ENCODE peak calls at places on chromosomes 16 and 17, in four cellular contexts. One of them, this sample, is unnamed.

GRCh38 chr17:15457723-15458094 is 9.7 kb downstream of the CDRT4 start:
- DNase-seq in GM12878: no peak
- DNase-seq in K562: no peak
- DNase-seq in HepG2: no peak
- DNase-seq in this sample: no peak

GRCh38 chr17:19338031-19338990 is 24.2 kb downstream of the B9D1 start:
- DNase-seq in HepG2: peak; percentile 97
- DNase-seq in GM12878: no peak
- DNase-seq in K562: peak; percentile 56
- DNase-seq in this sample: peak; percentile 87

GRCh38 chr17:68106085-68106484 is 70.5 kb downstream of the KPNA2 start:
- DNase-seq in HepG2: no peak
- DNase-seq in K562: no peak
- DNase-seq in GM12878: no peak
- DNase-seq in this sample: no peak

GRCh38 chr16:89322381-89323119 is 105.0 kb downstream of the ZNF778 start:
- DNase-seq in K562: peak; percentile 39
- DNase-seq in HepG2: peak; percentile 74
- DNase-seq in GM12878: no peak
- DNase-seq in this sample: peak; percentile 87

GRCh38 chr16:74984194-74984669 is 691 bp downstream of the WDR59 start:
- DNase-seq in K562: no peak
- DNase-seq in GM12878: no peak
- DNase-seq in HepG2: peak; percentile 18
- DNase-seq in this sample: no peak

GRCh38 chr16:25080420-25081131 is 31.0 kb upstream of the LCMT1 start:
- DNase-seq in HepG2: no peak
- DNase-seq in GM12878: no peak
- DNase-seq in K562: no peak
- DNase-seq in this sample: no peak

GRCh38 chr16:67398546-67399217 is 5.4 kb upstream of the TPPP3 start:
- DNase-seq in K562: no peak
- DNase-seq in HepG2: no peak
- DNase-seq in GM12878: no peak
- DNase-seq in this sample: no peak

GRCh38 chr17:47251421-47251940 is 2.1 kb upstream of the ITGB3 start:
- DNase-seq in HepG2: no peak
- DNase-seq in GM12878: no peak
- DNase-seq in K562: no peak
- DNase-seq in this sample: peak; percentile 29

GRCh38 chr17:82962163-82962720 is 117.2 kb upstream of the METRNL start:
- DNase-seq in K562: no peak
- DNase-seq in HepG2: no peak
- DNase-seq in GM12878: no peak
- DNase-seq in this sample: no peak

GRCh38 chr17:1959871-1960569 is 65.1 kb downstream of the RTN4RL1 start:
- DNase-seq in HepG2: no peak
- DNase-seq in K562: no peak
- DNase-seq in GM12878: no peak
- DNase-seq in this sample: no peak

GRCh38 chr16:27432600-27432957 is 30.6 kb downstream of the IL21R start:
- DNase-seq in K562: no peak
- DNase-seq in HepG2: no peak
- DNase-seq in GM12878: no peak
- DNase-seq in this sample: no peak

GRCh38 chr16:12462690-12463646 is 340.7 kb downstream of the CPPED1 start:
- DNase-seq in K562: no peak
- DNase-seq in GM12878: no peak
- DNase-seq in HepG2: no peak
- DNase-seq in this sample: no peak

GRCh38 chr17:48045270-48046001 is 2.7 kb upstream of the NFE2L1 start:
- DNase-seq in GM12878: no peak
- DNase-seq in K562: peak; percentile 54
- DNase-seq in HepG2: no peak
- DNase-seq in this sample: no peak

GRCh38 chr16:59432934-59433333 is 698.8 kb upstream of the GOT2 start:
- DNase-seq in HepG2: no peak
- DNase-seq in K562: no peak
- DNase-seq in GM12878: no peak
- DNase-seq in this sample: no peak

GRCh38 chr17:55443904-55444303 is 22.3 kb upstream of the MMD start:
- DNase-seq in GM12878: no peak
- DNase-seq in HepG2: no peak
- DNase-seq in K562: no peak
- DNase-seq in this sample: no peak

GRCh38 chr16:58243528-58244004 is 45.7 kb upstream of the CSNK2A2 start:
- DNase-seq in HepG2: no peak
- DNase-seq in K562: no peak
- DNase-seq in GM12878: peak; percentile 91
- DNase-seq in this sample: peak; percentile 38

GRCh38 chr17:39738568-39738901 is 797 bp downstream of the GRB7 start:
- DNase-seq in GM12878: no peak
- DNase-seq in HepG2: peak; percentile 50
- DNase-seq in K562: peak; percentile 45
- DNase-seq in this sample: peak; percentile 79

GRCh38 chr16:89619880-89620279 is 6.4 kb downstream of the DPEP1 start:
- DNase-seq in HepG2: no peak
- DNase-seq in GM12878: no peak
- DNase-seq in K562: no peak
- DNase-seq in this sample: no peak

GRCh38 chr16:74997042-74997491 is 1.8 kb upstream of the ZNRF1 start:
- DNase-seq in HepG2: peak; percentile 83
- DNase-seq in GM12878: no peak
- DNase-seq in K562: no peak
- DNase-seq in this sample: no peak

GRCh38 chr16:71626018-71626857 is at the start of gene MARVELD3:
- DNase-seq in GM12878: no peak
- DNase-seq in HepG2: peak; percentile 46
- DNase-seq in K562: peak; percentile 60
- DNase-seq in this sample: peak; percentile 94

GRCh38 chr16:27847030-27847550 is 216.4 kb downstream of the GSG1L start:
- DNase-seq in HepG2: no peak
- DNase-seq in GM12878: no peak
- DNase-seq in K562: no peak
- DNase-seq in this sample: no peak

GRCh38 chr16:2966043-2966802 is 2.1 kb downstream of the KREMEN2 start:
- DNase-seq in GM12878: no peak
- DNase-seq in HepG2: no peak
- DNase-seq in K562: no peak
- DNase-seq in this sample: no peak

GRCh38 chr16:4623593-4623992 is 1.0 kb upstream of the MGRN1 start:
- DNase-seq in K562: no peak
- DNase-seq in GM12878: no peak
- DNase-seq in HepG2: no peak
- DNase-seq in this sample: no peak

DNA sequence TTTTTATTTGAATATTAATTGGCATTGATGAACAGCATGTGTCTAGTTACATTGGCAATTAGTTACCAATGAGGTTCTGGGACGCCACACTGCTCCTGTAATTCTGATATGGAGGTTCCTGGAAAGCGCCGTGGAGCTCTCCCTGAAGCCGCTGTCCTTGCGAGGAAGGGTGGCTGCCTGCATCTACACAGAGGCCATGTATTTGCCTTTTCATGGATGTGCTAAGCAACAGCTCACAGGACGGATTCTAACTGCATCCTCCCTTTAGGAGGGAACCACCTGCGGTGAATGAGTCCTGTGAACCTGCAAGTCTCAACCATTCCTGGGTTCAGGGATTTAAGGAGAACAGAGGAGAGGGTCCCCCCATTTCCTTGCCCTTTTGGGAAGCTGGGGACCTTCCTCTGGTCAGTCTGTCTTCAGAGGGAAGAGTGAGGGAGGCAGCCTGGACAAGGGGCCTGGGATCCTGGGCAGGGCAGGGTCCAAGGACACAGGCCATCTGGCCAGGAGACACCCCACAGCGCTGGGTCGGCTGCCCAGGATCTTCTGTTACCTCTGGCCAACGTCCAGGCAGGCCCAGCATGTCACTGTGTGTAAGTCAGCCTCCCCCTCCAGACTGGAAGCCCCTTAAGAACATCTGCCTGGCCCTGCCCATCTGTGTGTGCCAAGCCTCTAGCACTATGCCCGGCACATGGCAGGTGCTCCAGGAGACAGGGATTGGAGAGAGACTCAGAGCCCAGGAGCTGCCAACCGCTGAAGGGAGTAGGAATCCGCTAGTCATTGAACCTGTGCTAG is 314.1 kb upstream of the TNRC6C start:
- DNase-seq in HepG2: no peak
- DNase-seq in K562: no peak
- DNase-seq in GM12878: no peak
- DNase-seq in this sample: no peak
- TF ChIP-seq JUNB in HepG2: no peak
- TF ChIP-seq JUNB in K562: no peak
- TF ChIP-seq JUNB in GM12878: no peak
- TF ChIP-seq JUNB in this sample: no peak

GRCh38 chr17:42199411-42200011 is 5.2 kb upstream of the GHDC start:
- DNase-seq in HepG2: no peak
- DNase-seq in GM12878: no peak
- DNase-seq in K562: peak; percentile 30
- DNase-seq in this sample: no peak

GRCh38 chr17:42202159-42202558 is 7.9 kb upstream of the GHDC start:
- DNase-seq in K562: no peak
- DNase-seq in GM12878: no peak
- DNase-seq in HepG2: no peak
- DNase-seq in this sample: no peak

GRCh38 chr17:42200702-42201101 is 6.4 kb upstream of the GHDC start:
- DNase-seq in HepG2: no peak
- DNase-seq in GM12878: no peak
- DNase-seq in K562: no peak
- DNase-seq in this sample: no peak

GRCh38 chr17:42202696-42203095 is 8.4 kb upstream of the GHDC start:
- DNase-seq in HepG2: no peak
- DNase-seq in GM12878: no peak
- DNase-seq in K562: no peak
- DNase-seq in this sample: no peak

GRCh38 chr17:42201155-42201772 is 7.0 kb upstream of the GHDC start:
- DNase-seq in K562: no peak
- DNase-seq in HepG2: no peak
- DNase-seq in GM12878: no peak
- DNase-seq in this sample: no peak
- H3K4me2 ChIP-seq in K562: no peak overlapping the region
- H3K4me2 ChIP-seq in HepG2: no peak overlapping the region
- H3K4me2 ChIP-seq in GM12878: no peak overlapping the region
- H3K4me2 ChIP-seq in this sample: no peak overlapping the region

GRCh38 chr17:64554028-64554637 is 47.4 kb downstream of the CEP95 start:
- DNase-seq in K562: peak; percentile 24
- DNase-seq in GM12878: no peak
- DNase-seq in HepG2: no peak
- DNase-seq in this sample: no peak
- TF ChIP-seq POLR2AphosphoS5 in K562: no peak
- TF ChIP-seq POLR2AphosphoS5 in GM12878: no peak
- TF ChIP-seq POLR2AphosphoS5 in HepG2: no peak
- TF ChIP-seq POLR2AphosphoS5 in this sample: no peak

DNA sequence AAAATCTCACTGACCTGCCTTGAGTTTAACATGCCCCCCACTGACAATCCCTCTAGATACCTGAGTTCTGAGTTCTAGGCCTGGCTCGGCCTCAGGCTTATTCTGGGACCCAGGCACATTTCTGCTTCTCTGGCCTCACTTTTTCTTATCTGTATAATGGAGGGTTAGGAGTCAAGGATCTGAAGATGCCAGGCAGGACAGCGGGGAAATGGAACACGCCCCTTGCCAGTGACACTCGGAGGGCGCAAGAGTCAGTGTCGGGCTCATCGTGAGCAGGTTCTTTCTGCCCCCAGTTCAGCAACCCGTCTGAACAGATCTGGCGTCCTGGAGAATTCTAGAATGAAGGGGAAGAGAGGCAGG is 567 bp upstream of the MT3 start:
- DNase-seq in GM12878: no peak
- DNase-seq in K562: no peak
- DNase-seq in HepG2: no peak
- DNase-seq in this sample: no peak
- TF ChIP-seq JUNB in GM12878: no peak
- TF ChIP-seq JUNB in K562: no peak
- TF ChIP-seq JUNB in HepG2: no peak
- TF ChIP-seq JUNB in this sample: no peak